ENCODE peak calls at places on chromosomes 7 and 10, in four cellular contexts. One of them, this sample, is unnamed.
A peak's percentile ranks its signal among the peaks of the same experiment; 100 is the strongest.

GRCh38 chr7:108454674-108455523 is 1.3 kb downstream of the NRCAM start:
- DNase-seq in NCI-H2081 treated with DMSO at 0.1 percent for 48 hours: peak; percentile 64
- DNase-seq in transverse colon: no peak
- DNase-seq in AML-193: no peak
- DNase-seq in this sample: peak; percentile 72

GRCh38 chr10:10520391-10521385 is 497.0 kb upstream of the CELF2 start:
- DNase-seq in AML-193: no peak
- DNase-seq in transverse colon: no peak
- DNase-seq in NCI-H2081 treated with DMSO at 0.1 percent for 48 hours: peak; percentile 42
- DNase-seq in this sample: no peak

GRCh38 chr7:97006146-97006950 is 995 bp downstream of the DLX6 start:
- DNase-seq in AML-193: no peak
- DNase-seq in transverse colon: no peak
- DNase-seq in NCI-H2081 treated with DMSO at 0.1 percent for 48 hours: no peak
- DNase-seq in this sample: no peak

GRCh38 chr10:63492788-63493403 is 27.1 kb upstream of the JMJD1C start:
- DNase-seq in NCI-H2081 treated with DMSO at 0.1 percent for 48 hours: no peak
- DNase-seq in AML-193: no peak
- DNase-seq in transverse colon: no peak
- DNase-seq in this sample: no peak

GRCh38 chr10:78451592-78451991 is 417.9 kb downstream of the RPS24 start:
- DNase-seq in AML-193: no peak
- DNase-seq in transverse colon: no peak
- DNase-seq in NCI-H2081 treated with DMSO at 0.1 percent for 48 hours: no peak
- DNase-seq in this sample: no peak

GRCh38 chr10:133104076-133104965 is 16.6 kb downstream of the ADGRA1 start:
- DNase-seq in AML-193: no peak
- DNase-seq in NCI-H2081 treated with DMSO at 0.1 percent for 48 hours: no peak
- DNase-seq in transverse colon: no peak
- DNase-seq in this sample: no peak

GRCh38 chr7:80907141-80907601 is 11.7 kb downstream of the SEMA3C start:
- DNase-seq in AML-193: no peak
- DNase-seq in transverse colon: no peak
- DNase-seq in NCI-H2081 treated with DMSO at 0.1 percent for 48 hours: no peak
- DNase-seq in this sample: no peak

GRCh38 chr10:124996854-124997215 is 54.9 kb downstream of the ZRANB1 start:
- DNase-seq in AML-193: no peak
- DNase-seq in transverse colon: peak; percentile 4
- DNase-seq in NCI-H2081 treated with DMSO at 0.1 percent for 48 hours: no peak
- DNase-seq in this sample: no peak

GRCh38 chr7:94067506-94067905 is 63.4 kb upstream of the BET1 start:
- DNase-seq in transverse colon: no peak
- DNase-seq in AML-193: no peak
- DNase-seq in NCI-H2081 treated with DMSO at 0.1 percent for 48 hours: no peak
- DNase-seq in this sample: no peak

GRCh38 chr7:75977741-75978140 is 16.7 kb downstream of the TMEM120A start:
- DNase-seq in AML-193: no peak
- DNase-seq in transverse colon: no peak
- DNase-seq in NCI-H2081 treated with DMSO at 0.1 percent for 48 hours: no peak
- DNase-seq in this sample: peak; percentile 22

GRCh38 chr7:72924417-72924747 is 513 bp upstream of the POM121 start:
- DNase-seq in AML-193: no peak
- DNase-seq in NCI-H2081 treated with DMSO at 0.1 percent for 48 hours: no peak
- DNase-seq in transverse colon: no peak
- DNase-seq in this sample: no peak

GRCh38 chr10:644076-644942 is 45.2 kb downstream of the DIP2C start:
- DNase-seq in AML-193: no peak
- DNase-seq in transverse colon: peak; percentile 7
- DNase-seq in NCI-H2081 treated with DMSO at 0.1 percent for 48 hours: no peak
- DNase-seq in this sample: no peak

GRCh38 chr10:33008499-33009243 is 50.6 kb upstream of the ITGB1 start:
- DNase-seq in NCI-H2081 treated with DMSO at 0.1 percent for 48 hours: peak; percentile 5
- DNase-seq in AML-193: peak; percentile 70
- DNase-seq in transverse colon: peak; percentile 67
- DNase-seq in this sample: no peak

GRCh38 chr7:117019287-117019686 is 66.0 kb downstream of the ST7 start:
- DNase-seq in transverse colon: no peak
- DNase-seq in NCI-H2081 treated with DMSO at 0.1 percent for 48 hours: no peak
- DNase-seq in AML-193: no peak
- DNase-seq in this sample: no peak

GRCh38 chr10:130244031-130244927 is 108.1 kb downstream of the GLRX3 start:
- DNase-seq in AML-193: no peak
- DNase-seq in transverse colon: no peak
- DNase-seq in NCI-H2081 treated with DMSO at 0.1 percent for 48 hours: no peak
- DNase-seq in this sample: no peak

This sample was measured in left lung.